ENCODE peak calls at places on chromosomes 6 and 20, in eight cellular contexts. H, J, E, S, X, O, D and F are unnamed samples.

GRCh38 chr20:3871549-3872265 is 17.5 kb upstream of the PANK2 start:
- ATAC-seq in H (no peak), J (no peak), E (no peak), S (no peak), X (no peak), O (no peak), D (no peak), F (no peak)

GRCh38 chr20:7406671-7407070 is 533.6 kb downstream of the HAO1 start:
- ATAC-seq in H (no peak), J (no peak), E (no peak), S (no peak), X (no peak), O (no peak), D (no peak), F (no peak)

GRCh38 chr20:53857723-53858236 is 212.6 kb downstream of the BCAS1 start:
- ATAC-seq in H (no peak), J (no peak), E (peak; percentile 89), S (no peak), X (peak; percentile 75), O (no peak), D (no peak), F (no peak)

GRCh38 chr20:54207743-54208491 is at the start of gene PFDN4:
- ATAC-seq in H (peak; percentile 95), J (peak; percentile 89), E (peak; percentile 94), S (peak; percentile 94), X (peak; percentile 97), O (peak; percentile 92), D (peak; percentile 92), F (peak; percentile 95)

GRCh38 chr6:131688286-131688685 is 12.9 kb downstream of the OR2A4 start:
- ATAC-seq in H (no peak), J (peak; percentile 21), E (no peak), S (no peak), X (no peak), O (no peak), D (no peak), F (peak; percentile 83)

GRCh38 chr6:137219664-137220252 is 573 bp upstream of the IFNGR1 start:
- ATAC-seq in H (no peak), J (no peak), E (no peak), S (no peak), X (no peak), O (no peak), D (peak; percentile 15), F (peak; percentile 2)

GRCh38 chr20:38132156-38132909 is 32.7 kb downstream of the TGM2 start:
- ATAC-seq in H (no peak), J (no peak), E (no peak), S (no peak), X (no peak), O (no peak), D (no peak), F (no peak)

GRCh38 chr20:54214566-54214965 is 6.7 kb downstream of the PFDN4 start:
- ATAC-seq in H (no peak), J (no peak), E (no peak), S (no peak), X (no peak), O (no peak), D (no peak), F (no peak)

GRCh38 chr6:37137881-37138568 is 31.9 kb upstream of the PIM1 start:
- ATAC-seq in H (no peak), J (no peak), E (no peak), S (no peak), X (no peak), O (no peak), D (peak; percentile 5), F (no peak)

GRCh38 chr20:13638162-13638495 is 603 bp downstream of the TASP1 start:
- ATAC-seq in H (peak; percentile 4), J (no peak), E (peak; percentile 13), S (no peak), X (no peak), O (no peak), D (peak; percentile 31), F (no peak)

GRCh38 chr20:1166963-1167720 is 17.6 kb downstream of the TMEM74B start:
- ATAC-seq in H (no peak), J (no peak), E (no peak), S (no peak), X (no peak), O (no peak), D (no peak), F (no peak)

GRCh38 chr6:16355699-16356481 is 117.5 kb downstream of the GMPR start:
- ATAC-seq in H (no peak), J (no peak), E (no peak), S (no peak), X (no peak), O (no peak), D (peak; percentile 93), F (no peak)

GRCh38 chr6:87702589-87702945 is 534 bp upstream of the AKIRIN2 start:
- ATAC-seq in H (no peak), J (no peak), E (no peak), S (no peak), X (peak; percentile 9), O (no peak), D (peak; percentile 49), F (peak; percentile 3)

GRCh38 chr20:57374931-57375651 is 16.1 kb upstream of the RBM38 start:
- ATAC-seq in H (no peak), J (no peak), E (peak; percentile 74), S (no peak), X (peak; percentile 30), O (peak; percentile 20), D (no peak), F (no peak)

GRCh38 chr6:55046869-55047422 is 127.4 kb upstream of the HCRTR2 start:
- ATAC-seq in H (no peak), J (no peak), E (no peak), S (no peak), X (peak; percentile 59), O (no peak), D (no peak), F (no peak)

GRCh38 chr20:32326507-32326851 is 31.7 kb upstream of the ASXL1 start:
- ATAC-seq in H (no peak), J (no peak), E (peak; percentile 72), S (no peak), X (no peak), O (no peak), D (peak; percentile 15), F (no peak)

GRCh38 chr6:68233623-68234022 is 401.5 kb upstream of the ADGRB3 start:
- ATAC-seq in H (no peak), J (no peak), E (no peak), S (no peak), X (no peak), O (no peak), D (no peak), F (no peak)

GRCh38 chr20:46401478-46401860 is 4.9 kb downstream of the ELMO2 start:
- ATAC-seq in H (no peak), J (no peak), E (no peak), S (peak; percentile 25), X (no peak), O (no peak), D (no peak), F (no peak)

GRCh38 chr6:162533009-162533400 is 194.6 kb downstream of the PRKN start:
- ATAC-seq in H (no peak), J (no peak), E (peak; percentile 88), S (no peak), X (no peak), O (no peak), D (no peak), F (no peak)

GRCh38 chr20:50379049-50379990 is 130.9 kb upstream of the PTPN1 start:
- ATAC-seq in H (peak; percentile 90), J (no peak), E (peak; percentile 80), S (no peak), X (peak; percentile 90), O (no peak), D (no peak), F (no peak)

GRCh38 chr6:168162366-168162765 is 83.4 kb upstream of the FRMD1 start:
- ATAC-seq in H (no peak), J (no peak), E (peak; percentile 84), S (no peak), X (no peak), O (no peak), D (no peak), F (no peak)

GRCh38 chr6:170177383-170178265 is 113.3 kb downstream of the DLL1 start:
- ATAC-seq in H (no peak), J (no peak), E (no peak), S (peak; percentile 80), X (no peak), O (peak; percentile 23), D (peak; percentile 37), F (peak; percentile 9)